ENCODE peak calls at places on chromosomes 2 and 18, in eight cellular contexts. One of them, this sample, is unnamed.
A peak's percentile ranks its signal among the peaks of the same experiment; 100 is the strongest.

GRCh38 chr18:31679133-31679731 is 5.1 kb downstream of the B4GALT6 start:
- DNase-seq in sigmoid colon: no peak
- DNase-seq in K562: no peak
- DNase-seq in transverse colon: no peak
- DNase-seq in GM12878: no peak
- DNase-seq in H1: no peak
- DNase-seq in HCT116: peak; percentile 63
- DNase-seq in IMR-90: peak; percentile 46
- DNase-seq in this sample: no peak

GRCh38 chr2:177393381-177393780 is 808 bp downstream of the AGPS start:
- DNase-seq in K562: no peak
- DNase-seq in IMR-90: no peak
- DNase-seq in transverse colon: peak; percentile 33
- DNase-seq in HCT116: no peak
- DNase-seq in H1: no peak
- DNase-seq in sigmoid colon: no peak
- DNase-seq in GM12878: no peak
- DNase-seq in this sample: no peak

GRCh38 chr2:118969734-118970395 is 27.9 kb downstream of the MARCO start:
- DNase-seq in H1: no peak
- DNase-seq in GM12878: no peak
- DNase-seq in HCT116: no peak
- DNase-seq in K562: no peak
- DNase-seq in transverse colon: no peak
- DNase-seq in sigmoid colon: no peak
- DNase-seq in IMR-90: no peak
- DNase-seq in this sample: peak; percentile 82

GRCh38 chr2:12045864-12046291 is 299.4 kb downstream of the LPIN1 start:
- DNase-seq in H1: no peak
- DNase-seq in GM12878: peak; percentile 85
- DNase-seq in HCT116: no peak
- DNase-seq in sigmoid colon: no peak
- DNase-seq in transverse colon: no peak
- DNase-seq in K562: no peak
- DNase-seq in IMR-90: no peak
- DNase-seq in this sample: no peak

GRCh38 chr2:162840598-162841246 is 2.2 kb upstream of the KCNH7 start:
- DNase-seq in H1: peak; percentile 72
- DNase-seq in HCT116: peak; percentile 18
- DNase-seq in IMR-90: peak; percentile 38
- DNase-seq in GM12878: peak; percentile 4
- DNase-seq in K562: peak; percentile 28
- DNase-seq in transverse colon: peak; percentile 14
- DNase-seq in sigmoid colon: no peak
- DNase-seq in this sample: no peak

GRCh38 chr2:206112108-206112507 is 26.1 kb upstream of the INO80D start:
- DNase-seq in H1: no peak
- DNase-seq in HCT116: no peak
- DNase-seq in GM12878: no peak
- DNase-seq in transverse colon: no peak
- DNase-seq in K562: no peak
- DNase-seq in sigmoid colon: no peak
- DNase-seq in IMR-90: no peak
- DNase-seq in this sample: no peak

GRCh38 chr18:77081387-77081773 is 51.2 kb downstream of the MBP start:
- DNase-seq in IMR-90: peak; percentile 86
- DNase-seq in HCT116: no peak
- DNase-seq in sigmoid colon: no peak
- DNase-seq in GM12878: no peak
- DNase-seq in K562: no peak
- DNase-seq in H1: no peak
- DNase-seq in transverse colon: no peak
- DNase-seq in this sample: no peak

GRCh38 chr18:7571626-7572025 is 4.5 kb downstream of the PTPRM start:
- DNase-seq in H1: no peak
- DNase-seq in sigmoid colon: no peak
- DNase-seq in K562: no peak
- DNase-seq in HCT116: no peak
- DNase-seq in IMR-90: no peak
- DNase-seq in transverse colon: no peak
- DNase-seq in GM12878: no peak
- DNase-seq in this sample: no peak

GRCh38 chr2:170827841-170828532 is 11.3 kb downstream of the GAD1 start:
- DNase-seq in H1: no peak
- DNase-seq in sigmoid colon: no peak
- DNase-seq in K562: no peak
- DNase-seq in transverse colon: no peak
- DNase-seq in GM12878: no peak
- DNase-seq in HCT116: no peak
- DNase-seq in IMR-90: no peak
- DNase-seq in this sample: no peak

GRCh38 chr18:69787825-69788547 is 159.7 kb downstream of the CD226 start:
- DNase-seq in sigmoid colon: no peak
- DNase-seq in K562: no peak
- DNase-seq in IMR-90: peak; percentile 83
- DNase-seq in H1: no peak
- DNase-seq in GM12878: no peak
- DNase-seq in HCT116: peak; percentile 37
- DNase-seq in transverse colon: no peak
- DNase-seq in this sample: no peak

GRCh38 chr2:159126653-159127052 is 158.2 kb downstream of the TANC1 start:
- DNase-seq in transverse colon: no peak
- DNase-seq in K562: no peak
- DNase-seq in sigmoid colon: no peak
- DNase-seq in HCT116: no peak
- DNase-seq in IMR-90: peak; percentile 79
- DNase-seq in H1: no peak
- DNase-seq in GM12878: no peak
- DNase-seq in this sample: no peak

GRCh38 chr2:227164745-227165350 is 424 bp downstream of the COL4A3 start:
- DNase-seq in H1: no peak
- DNase-seq in K562: no peak
- DNase-seq in transverse colon: peak; percentile 53
- DNase-seq in IMR-90: no peak
- DNase-seq in GM12878: no peak
- DNase-seq in HCT116: no peak
- DNase-seq in sigmoid colon: no peak
- DNase-seq in this sample: peak; percentile 90

GRCh38 chr18:26405190-26405781 is 143.1 kb downstream of the KCTD1 start:
- DNase-seq in transverse colon: peak; percentile 15
- DNase-seq in IMR-90: peak; percentile 53
- DNase-seq in GM12878: no peak
- DNase-seq in H1: no peak
- DNase-seq in HCT116: peak; percentile 36
- DNase-seq in sigmoid colon: no peak
- DNase-seq in K562: no peak
- DNase-seq in this sample: peak; percentile 75

DNA sequence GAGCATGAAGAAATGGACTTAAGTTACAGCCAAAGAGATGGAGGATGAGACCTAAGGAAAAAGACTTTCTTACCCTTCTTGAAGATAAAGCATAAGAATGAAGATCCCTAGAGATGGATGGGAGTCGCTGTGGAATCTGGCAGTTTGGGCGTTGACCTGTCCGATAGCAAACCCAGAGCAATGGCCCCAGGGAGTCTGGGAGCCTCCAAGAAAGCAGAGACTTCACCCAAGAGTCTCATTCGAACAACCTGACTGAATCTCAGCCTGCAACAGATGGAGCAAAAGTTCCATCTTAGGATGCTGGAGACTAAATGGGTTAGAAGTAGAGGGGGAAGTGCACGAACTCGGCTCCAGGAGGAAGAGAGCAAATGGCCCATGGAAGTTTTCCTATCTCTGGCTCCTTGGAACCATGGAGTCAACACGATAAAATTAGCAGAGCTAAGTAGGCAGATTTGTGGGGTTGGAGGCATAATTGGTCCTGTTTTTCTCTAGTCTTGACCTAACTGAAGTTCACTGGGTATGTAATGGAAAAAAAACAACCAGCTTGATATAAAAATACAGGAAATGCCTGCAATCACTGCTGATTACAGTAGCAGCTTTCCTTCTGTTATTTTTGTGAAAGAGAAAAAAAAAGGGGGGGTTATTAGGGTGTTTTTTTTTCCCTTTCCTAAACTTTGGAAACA is 178.4 kb upstream of the EPAS1 start:
- DNase-seq in H1: no peak
- DNase-seq in HCT116: no peak
- DNase-seq in GM12878: no peak
- DNase-seq in IMR-90: no peak
- DNase-seq in transverse colon: no peak
- DNase-seq in sigmoid colon: no peak
- DNase-seq in K562: no peak
- DNase-seq in this sample: no peak
- TF ChIP-seq POLR2A in H1: no peak
- TF ChIP-seq POLR2A in HCT116: no peak
- TF ChIP-seq POLR2A in GM12878: no peak
- TF ChIP-seq POLR2A in IMR-90: no peak
- TF ChIP-seq POLR2A in transverse colon: no peak
- TF ChIP-seq POLR2A in sigmoid colon: no peak
- TF ChIP-seq POLR2A in K562: no peak
- TF ChIP-seq POLR2A in this sample: no peak

DNA sequence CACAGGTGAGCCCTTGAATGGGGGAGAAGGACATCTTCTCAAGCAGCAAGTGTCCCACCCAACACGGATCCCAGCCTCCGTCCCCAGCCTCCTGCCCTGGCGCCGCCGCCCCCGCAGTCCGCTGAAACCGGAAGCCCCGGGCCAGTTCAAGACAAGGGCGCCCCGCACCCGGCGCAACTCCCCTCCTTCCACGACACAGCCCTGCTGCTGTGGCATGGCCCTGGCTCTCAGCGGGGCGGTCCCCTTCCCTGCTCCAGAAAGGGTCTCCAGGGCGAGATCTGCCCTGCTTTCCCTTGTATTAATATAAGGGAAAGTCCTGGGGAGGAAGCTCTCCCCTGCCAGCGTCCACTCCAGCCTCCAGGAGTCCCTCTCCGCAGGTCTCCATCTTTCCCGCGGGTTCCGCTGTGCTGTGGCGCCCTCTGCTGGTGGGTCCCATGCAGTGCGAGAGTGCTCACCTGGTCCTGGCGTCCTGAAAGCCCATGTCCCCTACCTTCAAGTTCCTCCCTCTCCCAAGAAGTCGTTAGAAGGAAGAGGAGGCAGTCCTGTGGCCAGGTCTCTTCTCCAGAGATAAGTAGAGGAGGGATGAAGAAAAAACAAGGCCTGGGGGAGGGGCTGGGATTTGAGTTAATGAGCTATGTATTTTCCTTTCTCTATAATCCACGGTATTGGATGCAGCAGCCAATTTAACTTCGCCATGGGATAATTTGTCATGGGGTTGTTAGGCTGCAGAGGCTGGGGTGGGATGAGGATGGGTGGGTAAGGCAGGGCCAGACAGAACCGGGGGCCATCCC is 176.0 kb downstream of the SMAD2 start:
- DNase-seq in IMR-90: no peak
- DNase-seq in transverse colon: peak; percentile 58
- DNase-seq in sigmoid colon: no peak
- DNase-seq in GM12878: no peak
- DNase-seq in K562: peak; percentile 76
- DNase-seq in H1: peak; percentile 71
- DNase-seq in HCT116: peak; percentile 37
- DNase-seq in this sample: peak; percentile 75
- TF ChIP-seq CTCF in IMR-90: peak; percentile 49
- TF ChIP-seq CTCF in transverse colon: peak; percentile 64
- TF ChIP-seq CTCF in sigmoid colon: no peak
- TF ChIP-seq CTCF in GM12878: peak; percentile 94
- TF ChIP-seq CTCF in K562: peak; percentile 90
- TF ChIP-seq CTCF in H1: peak; percentile 99
- TF ChIP-seq CTCF in HCT116: peak; percentile 98
- TF ChIP-seq CTCF in this sample: peak; percentile 55

GRCh38 chr2:25218134-25218533 is 49.8 kb upstream of the POMC start:
- DNase-seq in IMR-90: no peak
- DNase-seq in H1: no peak
- DNase-seq in transverse colon: no peak
- DNase-seq in GM12878: no peak
- DNase-seq in HCT116: no peak
- DNase-seq in K562: no peak
- DNase-seq in sigmoid colon: no peak
- DNase-seq in this sample: no peak

GRCh38 chr2:25219621-25220020 is 51.2 kb upstream of the POMC start:
- DNase-seq in transverse colon: no peak
- DNase-seq in IMR-90: no peak
- DNase-seq in sigmoid colon: no peak
- DNase-seq in K562: no peak
- DNase-seq in H1: no peak
- DNase-seq in GM12878: no peak
- DNase-seq in HCT116: no peak
- DNase-seq in this sample: no peak

GRCh38 chr2:25226827-25227226 is 58.4 kb upstream of the POMC start:
- DNase-seq in IMR-90: no peak
- DNase-seq in K562: peak; percentile 53
- DNase-seq in sigmoid colon: no peak
- DNase-seq in HCT116: no peak
- DNase-seq in GM12878: no peak
- DNase-seq in H1: no peak
- DNase-seq in transverse colon: no peak
- DNase-seq in this sample: no peak

GRCh38 chr2:25220198-25220712 is 51.9 kb upstream of the POMC start:
- DNase-seq in transverse colon: no peak
- DNase-seq in IMR-90: no peak
- DNase-seq in HCT116: no peak
- DNase-seq in K562: no peak
- DNase-seq in sigmoid colon: no peak
- DNase-seq in GM12878: no peak
- DNase-seq in H1: no peak
- DNase-seq in this sample: no peak

DNA sequence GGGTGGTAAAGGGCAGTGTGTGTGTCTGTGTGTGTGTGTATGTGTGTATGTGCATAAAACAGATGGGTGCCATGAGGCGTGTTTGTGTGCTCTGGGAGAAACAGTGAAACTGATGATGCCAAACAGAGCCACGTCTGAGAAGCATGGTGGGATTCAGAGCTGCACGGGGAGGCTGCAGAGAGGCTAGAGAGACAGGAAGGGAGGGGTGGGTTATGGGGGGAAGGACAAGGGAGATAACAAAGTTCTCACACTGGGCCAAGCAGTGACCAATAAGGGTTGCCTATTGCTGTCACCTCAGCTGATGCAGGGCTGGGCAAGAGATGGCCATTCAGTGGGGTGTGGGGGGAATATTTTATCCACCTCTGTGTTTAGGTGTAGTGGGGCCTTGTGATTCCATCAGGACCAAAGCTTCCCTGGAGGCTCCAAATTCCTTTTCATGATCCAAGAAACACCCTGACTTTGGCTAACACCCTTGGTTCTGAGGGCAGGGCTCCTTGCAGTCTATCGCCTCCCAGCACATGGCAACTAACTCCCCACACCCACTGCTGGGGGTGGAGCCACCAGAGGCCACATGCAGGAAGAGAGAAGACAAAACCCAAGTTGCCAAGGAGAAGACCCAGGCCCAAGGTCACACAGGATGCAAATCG is 54.2 kb upstream of the POMC start:
- DNase-seq in K562: peak; percentile 69
- DNase-seq in H1: no peak
- DNase-seq in transverse colon: no peak
- DNase-seq in GM12878: no peak
- DNase-seq in HCT116: no peak
- DNase-seq in IMR-90: no peak
- DNase-seq in sigmoid colon: no peak
- DNase-seq in this sample: no peak
- TF ChIP-seq POLR2A in K562: peak; percentile 48
- TF ChIP-seq POLR2A in H1: no peak
- TF ChIP-seq POLR2A in transverse colon: no peak
- TF ChIP-seq POLR2A in GM12878: no peak
- TF ChIP-seq POLR2A in HCT116: no peak
- TF ChIP-seq POLR2A in IMR-90: no peak
- TF ChIP-seq POLR2A in sigmoid colon: no peak
- TF ChIP-seq POLR2A in this sample: no peak

GRCh38 chr2:113720167-113720566 is 36.3 kb downstream of the SLC35F5 start:
- DNase-seq in H1: no peak
- DNase-seq in K562: no peak
- DNase-seq in IMR-90: peak; percentile 20
- DNase-seq in GM12878: no peak
- DNase-seq in transverse colon: no peak
- DNase-seq in sigmoid colon: no peak
- DNase-seq in HCT116: no peak
- DNase-seq in this sample: no peak
- TF ChIP-seq CTCF in H1: peak; percentile 9
- TF ChIP-seq CTCF in K562: no peak
- TF ChIP-seq CTCF in IMR-90: peak; percentile 52
- TF ChIP-seq CTCF in GM12878: peak; percentile 14
- TF ChIP-seq CTCF in transverse colon: peak; percentile 47
- TF ChIP-seq CTCF in sigmoid colon: no peak
- TF ChIP-seq CTCF in HCT116: peak; percentile 30
- TF ChIP-seq CTCF in this sample: no peak

This sample was measured in esophagus muscularis mucosa.